ENCODE peak calls at places on chromosome 1, in five cellular contexts. Y, H, F, B and W are unnamed samples.

GRCh38 chr1:53919675-53920066 is 25.7 kb downstream of the DIO1 start:
- DNase-seq in Y (no peak), H (no peak), F (no peak), B (no peak), W (no peak)

GRCh38 chr1:7384121-7384520 is 387.0 kb upstream of the VAMP3 start:
- DNase-seq in Y (no peak), H (no peak), F (no peak), B (no peak), W (no peak)

GRCh38 chr1:182968151-182968741 is 15.3 kb upstream of the SHCBP1L start:
- DNase-seq in Y (peak), H (no peak), F (no peak), B (no peak), W (no peak)

GRCh38 chr1:156693858-156694562 is 11.4 kb downstream of the CRABP2 start:
- DNase-seq in Y (no peak), H (no peak), F (no peak), B (no peak), W (no peak)

GRCh38 chr1:148264374-148265276 is 112.5 kb upstream of the NBPF11 start:
- DNase-seq in Y (no peak), H (no peak), F (peak), B (no peak), W (peak)

GRCh38 chr1:170126691-170127090 is 19.1 kb upstream of the NTMT2 start:
- DNase-seq in Y (no peak), H (no peak), F (peak), B (no peak), W (peak)

GRCh38 chr1:169044296-169044695 is 62.2 kb upstream of the ATP1B1 start:
- DNase-seq in Y (no peak), H (no peak), F (no peak), B (no peak), W (no peak)

GRCh38 chr1:173405758-173406344 is 71.3 kb upstream of the PRDX6 start:
- DNase-seq in Y (peak), H (no peak), F (no peak), B (no peak), W (no peak)

GRCh38 chr1:91478693-91479234 is 21.9 kb upstream of the CDC7 start:
- DNase-seq in Y (no peak), H (no peak), F (no peak), B (no peak), W (no peak)

GRCh38 chr1:234866007-234866866 is 256.3 kb upstream of the IRF2BP2 start:
- DNase-seq in Y (peak), H (peak), F (no peak), B (no peak), W (no peak)

GRCh38 chr1:218394416-218394815 is 49.3 kb downstream of the TGFB2 start:
- DNase-seq in Y (no peak), H (no peak), F (no peak), B (no peak), W (no peak)

GRCh38 chr1:97338347-97338746 is 582.5 kb downstream of the DPYD start:
- DNase-seq in Y (no peak), H (no peak), F (no peak), B (no peak), W (no peak)

GRCh38 chr1:74195339-74195738 is 2.6 kb downstream of the LRRIQ3 start:
- DNase-seq in Y (no peak), H (no peak), F (no peak), B (no peak), W (no peak)

GRCh38 chr1:208437416-208437815 is 193.2 kb upstream of the PLXNA2 start:
- DNase-seq in Y (peak), H (no peak), F (no peak), B (no peak), W (no peak)

GRCh38 chr1:83805921-83806320 is 193.0 kb downstream of the TTLL7 start:
- DNase-seq in Y (no peak), H (no peak), F (no peak), B (no peak), W (no peak)

GRCh38 chr1:21499283-21499945 is 9.8 kb upstream of the ALPL start:
- DNase-seq in Y (no peak), H (no peak), F (no peak), B (no peak), W (no peak)

GRCh38 chr1:223189903-223190724 is 47.1 kb upstream of the TLR5 start:
- DNase-seq in Y (peak), H (no peak), F (no peak), B (no peak), W (no peak)

GRCh38 chr1:1212780-1213152 is 1.2 kb downstream of the TNFRSF4 start:
- DNase-seq in Y (no peak), H (no peak), F (no peak), B (no peak), W (no peak)

GRCh38 chr1:164953815-164954214 is 394.8 kb downstream of the PBX1 start:
- DNase-seq in Y (no peak), H (no peak), F (no peak), B (no peak), W (no peak)

GRCh38 chr1:100478816-100479215 is 59.1 kb upstream of the GPR88 start:
- DNase-seq in Y (no peak), H (no peak), F (no peak), B (no peak), W (no peak)

GRCh38 chr1:151006331-151007052 is at the start of gene MINDY1:
- DNase-seq in Y (peak), H (peak), F (peak), B (peak), W (peak)

GRCh38 chr1:221839794-221840395 is 98.0 kb upstream of the DUSP10 start:
- DNase-seq in Y (peak), H (peak), F (no peak), B (no peak), W (no peak)